ENCODE peak calls at places on chromosomes 3 and 15, in nine cellular contexts. U is CD4-positive, alpha-beta memory T cell; K is dorsolateral prefrontal cortex; S is hepatocyte; Y is SJSA1; I is psoas muscle; A is CD8-positive, alpha-beta T cell; W is substantia nigra; J is upper lobe of right lung. C is an unnamed sample.

GRCh38 chr3:58383476-58383875 is 50.2 kb downstream of the PDHB start:
- DNase-seq in U (no peak), K (no peak), S (no peak), Y (no peak), I (no peak), A (no peak), W (no peak), J (no peak), C (no peak)

GRCh38 chr3:177295116-177295515 is 97.8 kb upstream of the TBL1XR1 start:
- DNase-seq in U (no peak), K (no peak), S (peak), Y (no peak), I (no peak), A (no peak), W (no peak), J (no peak), C (no peak)

GRCh38 chr3:108011616-108012015 is 79.2 kb downstream of the CD47 start:
- DNase-seq in U (no peak), K (no peak), S (no peak), Y (no peak), I (no peak), A (no peak), W (no peak), J (no peak), C (no peak)

GRCh38 chr3:45915518-45916231 is 27.6 kb upstream of the CXCR6 start:
- DNase-seq in U (peak), K (no peak), S (peak), Y (peak), I (no peak), A (peak), W (no peak), J (peak), C (no peak)

GRCh38 chr3:193987186-193987585 is 148.8 kb upstream of the HES1 start:
- DNase-seq in U (no peak), K (no peak), S (no peak), Y (no peak), I (no peak), A (no peak), W (no peak), J (no peak), C (no peak)

GRCh38 chr3:119310052-119310451 is 15.9 kb downstream of the ARHGAP31 start:
- DNase-seq in U (no peak), K (no peak), S (no peak), Y (peak), I (no peak), A (no peak), W (peak), J (no peak), C (no peak)

GRCh38 chr3:196388946-196389345 is 43.3 kb downstream of the UBXN7 start:
- DNase-seq in U (no peak), K (no peak), S (no peak), Y (no peak), I (no peak), A (no peak), W (no peak), J (no peak), C (no peak)

GRCh38 chr15:83199288-83199687 is 8.3 kb downstream of the HDGFL3 start:
- DNase-seq in U (no peak), K (no peak), S (no peak), Y (no peak), I (no peak), A (no peak), W (no peak), J (no peak), C (no peak)

GRCh38 chr15:68885070-68885469 is 45.3 kb upstream of the SPESP1 start:
- DNase-seq in U (no peak), K (no peak), S (no peak), Y (no peak), I (no peak), A (no peak), W (no peak), J (no peak), C (peak)

GRCh38 chr3:99246010-99246654 is 344.6 kb upstream of the DCBLD2 start:
- DNase-seq in U (no peak), K (no peak), S (no peak), Y (no peak), I (no peak), A (no peak), W (no peak), J (no peak), C (no peak)
- H3K27ac ChIP-seq in U (no peak), K (no peak), S (no peak), Y (no peak), I (no peak), A (no peak), W (no peak), J (no peak), C (no peak)

GRCh38 chr3:14299767-14300166 is 102.6 kb upstream of the SLC6A6 start:
- DNase-seq in U (no peak), K (no peak), S (no peak), Y (no peak), I (no peak), A (no peak), W (no peak), J (no peak), C (no peak)

GRCh38 chr3:14300721-14301377 is 101.6 kb upstream of the SLC6A6 start:
- DNase-seq in U (no peak), K (no peak), S (no peak), Y (no peak), I (peak), A (no peak), W (no peak), J (no peak), C (peak)

GRCh38 chr3:14298991-14299555 is 103.3 kb upstream of the SLC6A6 start:
- DNase-seq in U (no peak), K (no peak), S (no peak), Y (no peak), I (no peak), A (no peak), W (no peak), J (no peak), C (no peak)

GRCh38 chr3:14303336-14304100 is 98.9 kb upstream of the SLC6A6 start:
- DNase-seq in U (no peak), K (no peak), S (no peak), Y (no peak), I (no peak), A (no peak), W (no peak), J (no peak), C (no peak)

DNA sequence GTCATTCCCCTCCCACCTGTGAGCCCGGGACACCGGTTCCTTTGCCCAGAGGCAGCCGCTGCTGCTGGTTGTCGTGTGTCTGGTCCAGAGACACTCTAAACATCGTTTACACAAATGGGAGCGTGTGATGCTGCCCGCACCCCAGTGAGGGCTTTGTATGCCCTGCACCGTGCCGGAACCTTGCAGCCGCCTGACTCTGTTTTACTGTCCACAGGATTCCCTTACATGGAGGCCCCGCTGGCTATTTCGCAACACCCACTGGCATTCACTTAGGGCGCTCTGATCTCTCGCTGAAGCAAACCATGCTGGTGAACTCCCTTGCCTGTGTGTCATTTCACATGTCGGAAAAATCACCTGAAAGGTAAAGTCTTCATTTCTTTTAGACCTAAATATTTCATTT is 100.8 kb upstream of the SLC6A6 start:
- DNase-seq in U (no peak), K (no peak), S (peak), Y (no peak), I (peak), A (no peak), W (no peak), J (peak), C (peak)
- H3K27ac ChIP-seq in U (no peak), K (no peak), S (no peak), Y (no peak), I (peak), A (no peak), W (no peak), J (no peak), C (no peak)

GRCh38 chr3:126999383-126999782 is 16.5 kb downstream of the PLXNA1 start:
- DNase-seq in U (no peak), K (peak), S (no peak), Y (no peak), I (no peak), A (no peak), W (peak), J (no peak), C (no peak)

GRCh38 chr3:126998728-126999127 is 15.8 kb downstream of the PLXNA1 start:
- DNase-seq in U (no peak), K (no peak), S (no peak), Y (no peak), I (no peak), A (no peak), W (no peak), J (no peak), C (no peak)

GRCh38 chr3:127001486-127002194 is 18.7 kb downstream of the PLXNA1 start:
- DNase-seq in U (no peak), K (no peak), S (no peak), Y (no peak), I (no peak), A (no peak), W (no peak), J (no peak), C (no peak)

GRCh38 chr3:127000792-127001191 is 17.9 kb downstream of the PLXNA1 start:
- DNase-seq in U (no peak), K (no peak), S (no peak), Y (no peak), I (no peak), A (no peak), W (no peak), J (no peak), C (no peak)

DNA sequence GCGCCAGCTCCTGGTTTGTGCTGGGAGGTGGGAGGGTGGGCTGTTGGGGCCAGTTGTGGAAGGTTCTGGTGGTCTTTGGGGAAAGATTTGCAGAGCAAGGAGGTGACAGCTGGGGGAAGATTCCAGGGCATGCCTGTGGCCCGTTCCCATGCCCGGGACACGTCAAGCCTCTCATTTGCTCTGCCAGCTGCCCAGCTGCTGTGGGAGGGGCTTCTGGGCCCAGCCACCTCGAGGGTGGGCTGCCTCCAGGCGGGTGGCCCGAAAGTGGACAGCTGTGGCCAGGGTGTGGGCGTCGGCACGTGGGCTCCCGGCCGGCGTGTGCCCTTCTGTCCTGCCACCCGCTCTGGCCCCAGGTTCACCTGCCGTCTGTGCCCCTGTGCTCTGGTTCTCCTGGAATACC is 17.2 kb downstream of the PLXNA1 start:
- DNase-seq in U (no peak), K (no peak), S (no peak), Y (no peak), I (no peak), A (no peak), W (no peak), J (no peak), C (no peak)
- H3K27ac ChIP-seq in U (no peak), K (no peak), S (no peak), Y (no peak), I (no peak), A (no peak), W (no peak), J (no peak), C (no peak)

GRCh38 chr3:51585197-51585596 is 46.7 kb downstream of the RAD54L2 start:
- DNase-seq in U (no peak), K (no peak), S (no peak), Y (no peak), I (no peak), A (no peak), W (no peak), J (no peak), C (no peak)

GRCh38 chr3:51580418-51580817 is 41.9 kb downstream of the RAD54L2 start:
- DNase-seq in U (no peak), K (no peak), S (no peak), Y (no peak), I (no peak), A (no peak), W (no peak), J (no peak), C (no peak)

GRCh38 chr3:51585871-51586270 is 47.4 kb downstream of the RAD54L2 start:
- DNase-seq in U (no peak), K (no peak), S (no peak), Y (no peak), I (no peak), A (no peak), W (no peak), J (no peak), C (no peak)

GRCh38 chr3:51581529-51581928 is 43.0 kb downstream of the RAD54L2 start:
- DNase-seq in U (no peak), K (no peak), S (peak), Y (peak), I (no peak), A (no peak), W (no peak), J (no peak), C (no peak)
- H3K27ac ChIP-seq in U (no peak), K (no peak), S (peak), Y (no peak), I (no peak), A (no peak), W (no peak), J (no peak), C (no peak)

C was measured in right cardiac atrium.